ENCODE peak calls at places on chromosomes 11 and 22, in six cellular contexts. B is K562, Z is HepG2, J is WTC11, X is H1, O is GM12878. Y is an unnamed sample.

GRCh38 chr11:105706025-105706530 is 96.2 kb downstream of the GRIA4 start:
- DNase-seq in B (no peak), Z (no peak), J (no peak), X (no peak), O (no peak), Y (peak)

GRCh38 chr22:49738566-49738965 is 89.1 kb downstream of the BRD1 start:
- DNase-seq in B (no peak), Z (no peak), J (no peak), X (no peak), O (no peak), Y (no peak)

GRCh38 chr11:33620423-33621120 is 80.1 kb downstream of the C11orf91 start:
- DNase-seq in B (no peak), Z (no peak), J (no peak), X (no peak), O (no peak), Y (no peak)

GRCh38 chr11:70502677-70503076 is 104.3 kb downstream of the CTTN start:
- DNase-seq in B (no peak), Z (no peak), J (no peak), X (no peak), O (no peak), Y (no peak)

GRCh38 chr11:125586618-125587017 is 6.0 kb upstream of the STT3A start:
- DNase-seq in B (no peak), Z (no peak), J (no peak), X (no peak), O (no peak), Y (no peak)

GRCh38 chr11:33575311-33575710 is 125.3 kb downstream of the C11orf91 start:
- DNase-seq in B (no peak), Z (no peak), J (no peak), X (no peak), O (peak), Y (no peak)

GRCh38 chr11:112017538-112017937 is 7.7 kb upstream of the DLAT start:
- DNase-seq in B (no peak), Z (peak), J (no peak), X (no peak), O (no peak), Y (no peak)

GRCh38 chr22:30968015-30968923 is at the start of gene MORC2:
- DNase-seq in B (peak), Z (peak), J (peak), X (no peak), O (no peak), Y (peak)

GRCh38 chr11:10385696-10386095 is 69.4 kb upstream of the AMPD3 start:
- DNase-seq in B (no peak), Z (no peak), J (no peak), X (no peak), O (no peak), Y (no peak)

GRCh38 chr22:31623634-31624312 is 38.2 kb downstream of the PISD start:
- DNase-seq in B (no peak), Z (no peak), J (no peak), X (no peak), O (no peak), Y (no peak)

GRCh38 chr22:43832393-43833265 is 20.5 kb upstream of the EFCAB6 start:
- DNase-seq in B (no peak), Z (no peak), J (no peak), X (no peak), O (no peak), Y (no peak)

GRCh38 chr22:19637405-19638281 is 76.7 kb upstream of the SEPTIN5 start:
- DNase-seq in B (no peak), Z (no peak), J (no peak), X (no peak), O (no peak), Y (no peak)

GRCh38 chr11:69891421-69892236 is 72.4 kb upstream of the FGF3 start:
- DNase-seq in B (no peak), Z (peak), J (no peak), X (no peak), O (no peak), Y (no peak)

GRCh38 chr22:17191163-17191562 is 28.1 kb downstream of the ADA2 start:
- DNase-seq in B (no peak), Z (no peak), J (no peak), X (no peak), O (no peak), Y (no peak)

GRCh38 chr11:109795234-109795633 is 298.0 kb upstream of the ZC3H12C start:
- DNase-seq in B (no peak), Z (no peak), J (no peak), X (no peak), O (no peak), Y (no peak)

GRCh38 chr11:95676280-95676679 is 113.3 kb downstream of the FAM76B start:
- DNase-seq in B (no peak), Z (no peak), J (no peak), X (no peak), O (no peak), Y (no peak)

GRCh38 chr22:25119609-25120008 is 80.0 kb upstream of the CRYBB3 start:
- DNase-seq in B (no peak), Z (no peak), J (no peak), X (no peak), O (no peak), Y (no peak)

GRCh38 chr11:65586676-65587075 is 8.9 kb downstream of the KCNK7 start:
- DNase-seq in B (no peak), Z (no peak), J (peak), X (no peak), O (no peak), Y (peak)

GRCh38 chr11:71246559-71246958 is 5.8 kb downstream of the SHANK2 start:
- DNase-seq in B (no peak), Z (no peak), J (peak), X (no peak), O (no peak), Y (peak)

GRCh38 chr11:100808904-100809491 is 121.9 kb downstream of the ARHGAP42 start:
- DNase-seq in B (peak), Z (no peak), J (no peak), X (no peak), O (no peak), Y (peak)

GRCh38 chr11:19694796-19695345 is 17.8 kb upstream of the NAV2 start:
- DNase-seq in B (no peak), Z (no peak), J (no peak), X (no peak), O (no peak), Y (no peak)

GRCh38 chr11:83827520-83827919 is 541.4 kb upstream of the CCDC90B start:
- DNase-seq in B (no peak), Z (no peak), J (no peak), X (no peak), O (no peak), Y (no peak)

GRCh38 chr22:28799834-28800307 is 498 bp downstream of the XBP1 start:
- DNase-seq in B (peak), Z (no peak), J (peak), X (no peak), O (no peak), Y (peak)

GRCh38 chr11:16782226-16782919 is 43.9 kb downstream of the C11orf58 start:
- DNase-seq in B (no peak), Z (no peak), J (no peak), X (no peak), O (no peak), Y (no peak)

GRCh38 chr11:96324912-96325311 is 18.1 kb downstream of the MAML2 start:
- DNase-seq in B (no peak), Z (no peak), J (no peak), X (no peak), O (no peak), Y (no peak)

GRCh38 chr11:19199766-19200165 is 2.0 kb downstream of the CSRP3 start:
- DNase-seq in B (no peak), Z (no peak), J (no peak), X (no peak), O (no peak), Y (no peak)

DNA sequence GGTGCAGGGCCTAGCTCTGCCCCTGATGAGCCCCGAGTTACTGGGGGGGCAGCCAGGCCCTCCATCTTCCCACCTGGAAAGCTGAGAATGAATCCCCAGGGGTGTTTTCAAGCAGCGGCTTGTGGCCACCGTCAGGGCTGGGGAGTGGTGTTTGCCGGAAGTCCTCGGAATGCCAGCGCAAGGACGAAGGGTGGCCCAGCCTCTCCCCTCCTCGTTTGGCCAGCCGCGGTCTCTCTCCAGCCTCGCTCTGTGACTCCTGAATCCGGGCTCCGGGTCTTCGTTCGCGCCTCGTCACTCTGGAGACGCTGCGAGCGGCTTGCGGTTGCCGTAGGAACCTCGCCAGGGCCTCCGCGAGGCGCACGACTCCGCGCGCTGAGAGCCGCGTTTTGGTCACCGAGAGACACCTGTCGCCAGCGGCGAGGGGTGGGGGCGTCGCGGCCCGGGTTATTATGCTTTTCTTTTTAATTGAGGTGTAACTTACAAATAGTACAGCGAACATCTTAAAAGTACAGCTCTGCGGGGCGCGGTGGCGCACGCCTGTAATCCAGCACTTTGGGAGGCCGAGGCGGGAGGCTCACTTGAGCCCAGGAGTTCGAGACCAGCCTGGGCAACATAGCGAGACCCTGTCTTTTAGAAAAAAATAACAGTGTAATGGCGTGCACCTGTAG is 6.3 kb upstream of the KDELR3 start:
- DNase-seq in B (peak), Z (peak), J (peak), X (peak), O (no peak), Y (peak)
- TF ChIP-seq CREB1 in B (peak), Z (peak), J (no peak), X (peak), O (no peak), Y (peak)

DNA sequence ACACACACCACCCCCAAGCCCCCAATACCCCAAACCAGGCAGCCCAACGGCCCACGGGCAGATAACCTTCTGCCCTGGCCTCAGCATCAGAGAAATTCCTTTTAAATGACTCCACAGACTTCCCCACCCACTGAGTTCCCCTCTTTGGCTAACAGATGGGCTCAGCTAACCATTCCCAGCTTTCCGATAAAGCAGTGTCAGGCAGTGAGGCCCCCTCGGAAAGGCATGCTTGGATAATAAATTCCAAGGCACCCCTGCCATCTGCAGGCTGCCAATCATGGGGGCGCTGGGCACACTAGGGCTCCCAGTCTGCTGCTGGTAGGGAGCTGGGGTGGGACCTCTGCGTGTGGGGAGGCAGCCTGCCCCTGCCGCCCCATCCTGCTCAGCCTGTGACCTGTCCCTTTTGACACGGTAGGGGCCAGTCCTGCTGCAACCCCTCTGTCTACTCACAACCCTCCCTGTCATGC is 453.6 kb downstream of the MIAT start:
- DNase-seq in B (no peak), Z (peak), J (no peak), X (no peak), O (no peak), Y (peak)
- TF ChIP-seq CREB1 in B (no peak), Z (no peak), J (no peak), X (no peak), O (no peak), Y (no peak)

DNA sequence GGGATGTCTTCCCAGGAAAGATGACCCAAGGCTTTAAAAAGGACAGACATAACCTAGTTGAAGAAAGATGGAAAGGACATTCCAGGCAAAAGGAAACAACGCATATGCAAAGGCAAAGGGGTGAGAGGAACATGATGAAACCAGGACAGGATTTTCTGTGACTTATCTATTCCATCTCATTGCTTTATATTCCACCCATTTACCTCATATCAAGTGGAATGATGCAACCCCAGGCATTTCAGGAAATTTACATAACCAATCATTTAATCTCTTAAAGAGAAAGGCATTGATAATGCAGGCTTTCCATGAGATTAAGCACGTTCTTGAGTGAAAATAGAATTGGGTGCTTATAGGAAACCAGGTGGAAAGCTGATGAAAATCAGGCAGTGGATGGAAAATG is 13.0 kb downstream of the FZD4 start:
- DNase-seq in B (no peak), Z (no peak), J (no peak), X (no peak), O (no peak), Y (no peak)
- TF ChIP-seq CREB1 in B (no peak), Z (no peak), J (no peak), X (no peak), O (no peak), Y (no peak)

GRCh38 chr22:22691716-22692701 is 47.6 kb downstream of the GGTLC2 start:
- DNase-seq in B (no peak), Z (no peak), J (no peak), X (no peak), O (no peak), Y (peak)

GRCh38 chr22:22691055-22691454 is 46.6 kb downstream of the GGTLC2 start:
- DNase-seq in B (no peak), Z (no peak), J (no peak), X (no peak), O (no peak), Y (no peak)

GRCh38 chr22:22692707-22693530 is 48.5 kb downstream of the GGTLC2 start:
- DNase-seq in B (peak), Z (peak), J (peak), X (no peak), O (no peak), Y (peak)

GRCh38 chr22:22694106-22694505 is 49.7 kb downstream of the GGTLC2 start:
- DNase-seq in B (no peak), Z (no peak), J (no peak), X (no peak), O (no peak), Y (no peak)

DNA sequence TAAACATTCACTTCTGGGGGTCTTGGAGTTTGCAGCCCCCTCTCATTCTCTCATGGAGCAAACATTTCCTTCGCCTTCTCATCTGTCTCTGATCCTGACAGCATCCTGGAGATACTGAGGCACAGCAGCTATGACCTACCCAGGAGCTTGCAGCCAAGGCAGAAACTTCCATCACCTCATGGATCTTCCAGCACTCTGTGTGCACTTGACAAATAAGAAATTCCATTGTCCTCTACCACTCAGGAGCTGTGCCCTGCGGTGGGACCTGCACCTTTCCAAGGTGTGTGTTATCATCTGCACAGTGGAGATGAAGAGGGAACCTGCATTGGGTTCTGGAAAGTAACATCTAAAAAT is 49.1 kb downstream of the GGTLC2 start:
- DNase-seq in B (no peak), Z (no peak), J (no peak), X (no peak), O (no peak), Y (no peak)
- TF ChIP-seq CREB1 in B (no peak), Z (no peak), J (no peak), X (no peak), O (no peak), Y (no peak)

GRCh38 chr11:94543695-94544581 is at the start of gene FUT4:
- DNase-seq in B (peak), Z (peak), J (peak), X (peak), O (no peak), Y (peak)
- TF ChIP-seq CREB1 in B (peak), Z (no peak), J (no peak), X (peak), O (peak), Y (peak)

DNA sequence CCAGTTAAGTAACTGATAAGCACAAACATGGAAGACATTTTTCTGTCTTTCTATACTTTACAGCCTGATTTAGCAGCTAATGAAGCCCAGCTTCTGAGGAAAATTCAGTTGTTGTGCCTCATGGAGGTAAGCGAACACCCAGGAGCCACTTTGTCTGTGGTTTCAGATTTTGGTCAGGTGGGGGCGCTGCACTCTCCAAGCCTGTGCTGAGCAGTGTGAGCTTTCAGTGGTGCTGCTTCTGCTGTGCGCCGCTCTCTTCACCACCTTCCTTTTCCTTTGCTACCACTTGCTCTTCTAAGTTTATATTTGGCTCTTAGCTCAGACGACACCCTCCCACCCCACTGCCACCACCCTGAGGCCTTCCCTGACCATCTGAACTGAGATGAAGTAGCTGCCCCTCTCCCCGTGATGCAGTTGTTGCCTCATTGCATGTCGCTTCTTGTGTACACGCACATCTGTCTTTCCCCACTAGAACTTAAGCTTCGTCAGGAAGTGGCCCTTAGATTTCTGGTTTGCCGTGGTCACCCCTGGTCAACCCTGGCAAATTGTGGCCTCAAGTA is 14.0 kb downstream of the PSMD13 start:
- DNase-seq in B (peak), Z (no peak), J (peak), X (peak), O (no peak), Y (peak)
- TF ChIP-seq CREB1 in B (no peak), Z (no peak), J (no peak), X (no peak), O (no peak), Y (no peak)

GRCh38 chr11:118205979-118206611 is 18.7 kb downstream of the JAML start:
- DNase-seq in B (no peak), Z (no peak), J (no peak), X (no peak), O (no peak), Y (no peak)

GRCh38 chr11:118207079-118207478 is 17.7 kb downstream of the JAML start:
- DNase-seq in B (no peak), Z (no peak), J (no peak), X (no peak), O (no peak), Y (no peak)

GRCh38 chr11:118210323-118210722 is 14.5 kb downstream of the JAML start:
- DNase-seq in B (no peak), Z (no peak), J (no peak), X (no peak), O (no peak), Y (no peak)

GRCh38 chr11:118209037-118209436 is 15.8 kb downstream of the JAML start:
- DNase-seq in B (no peak), Z (no peak), J (no peak), X (no peak), O (no peak), Y (no peak)

DNA sequence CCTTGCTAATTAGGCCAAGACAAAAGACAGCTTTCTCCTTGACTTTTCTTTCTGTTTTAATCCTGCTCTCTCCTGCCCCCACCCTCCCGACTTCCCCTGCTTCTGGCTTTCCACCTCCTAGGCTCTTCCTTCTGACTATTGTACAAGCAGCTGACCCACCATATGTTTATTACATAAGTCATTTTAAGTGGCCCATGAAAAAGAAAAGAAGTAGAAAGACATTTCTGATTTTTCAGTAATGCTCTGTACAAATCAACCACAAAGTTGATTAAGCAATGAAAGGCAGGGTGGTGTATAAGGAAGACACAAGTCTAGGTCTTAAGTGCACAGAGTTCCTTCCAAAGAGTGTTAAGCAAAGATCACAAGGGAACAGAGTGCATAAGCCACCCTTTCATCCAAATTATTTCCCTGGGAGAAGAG is 18.2 kb downstream of the JAML start:
- DNase-seq in B (no peak), Z (no peak), J (no peak), X (no peak), O (no peak), Y (no peak)
- TF ChIP-seq CREB1 in B (no peak), Z (no peak), J (no peak), X (no peak), O (no peak), Y (no peak)